ENCODE peak calls at places on chromosomes 2 and 18, in five cellular contexts. E is K562, Q is Peyer's patch, V is upper lobe of right lung, L is sigmoid colon. N is an unnamed sample.

GRCh38 chr2:54030814-54031213 is 60.0 kb upstream of the PSME4 start:
- DNase-seq in V (no peak), E (no peak), L (no peak), Q (no peak), N (no peak)

GRCh38 chr2:21381421-21381820 is 257.7 kb downstream of the TDRD15 start:
- DNase-seq in E (no peak), V (no peak), L (no peak), Q (no peak), N (no peak)

GRCh38 chr2:14427982-14428567 is 204.4 kb upstream of the LRATD1 start:
- DNase-seq in E (no peak), Q (no peak), L (no peak), V (no peak), N (no peak)

GRCh38 chr2:148021059-148021985 is at the start of gene MBD5:
- DNase-seq in L (peak), E (peak), Q (peak), V (peak), N (no peak)

GRCh38 chr18:75249672-75250470 is 39.3 kb downstream of the TSHZ1 start:
- DNase-seq in L (no peak), Q (no peak), V (no peak), E (peak), N (no peak)

GRCh38 chr2:195613922-195614321 is 43.1 kb upstream of the SLC39A10 start:
- DNase-seq in Q (no peak), V (no peak), L (no peak), E (peak), N (no peak)

GRCh38 chr2:223921204-223921603 is 23.9 kb downstream of the WDFY1 start:
- DNase-seq in L (no peak), E (no peak), V (no peak), Q (no peak), N (no peak)

GRCh38 chr2:230902180-230902899 is 22.7 kb downstream of the GPR55 start:
- DNase-seq in L (peak), Q (peak), V (peak), E (peak), N (peak)

GRCh38 chr18:24176727-24177416 is 38.0 kb downstream of the CABYR start:
- DNase-seq in E (peak), Q (peak), V (peak), L (peak), N (peak)

GRCh38 chr2:121285077-121285449 is at the start of gene TFCP2L1:
- DNase-seq in V (peak), Q (no peak), L (no peak), E (peak), N (no peak)

GRCh38 chr18:32450026-32450681 is 20.5 kb downstream of the GAREM1 start:
- DNase-seq in Q (no peak), E (no peak), L (no peak), V (no peak), N (no peak)

DNA sequence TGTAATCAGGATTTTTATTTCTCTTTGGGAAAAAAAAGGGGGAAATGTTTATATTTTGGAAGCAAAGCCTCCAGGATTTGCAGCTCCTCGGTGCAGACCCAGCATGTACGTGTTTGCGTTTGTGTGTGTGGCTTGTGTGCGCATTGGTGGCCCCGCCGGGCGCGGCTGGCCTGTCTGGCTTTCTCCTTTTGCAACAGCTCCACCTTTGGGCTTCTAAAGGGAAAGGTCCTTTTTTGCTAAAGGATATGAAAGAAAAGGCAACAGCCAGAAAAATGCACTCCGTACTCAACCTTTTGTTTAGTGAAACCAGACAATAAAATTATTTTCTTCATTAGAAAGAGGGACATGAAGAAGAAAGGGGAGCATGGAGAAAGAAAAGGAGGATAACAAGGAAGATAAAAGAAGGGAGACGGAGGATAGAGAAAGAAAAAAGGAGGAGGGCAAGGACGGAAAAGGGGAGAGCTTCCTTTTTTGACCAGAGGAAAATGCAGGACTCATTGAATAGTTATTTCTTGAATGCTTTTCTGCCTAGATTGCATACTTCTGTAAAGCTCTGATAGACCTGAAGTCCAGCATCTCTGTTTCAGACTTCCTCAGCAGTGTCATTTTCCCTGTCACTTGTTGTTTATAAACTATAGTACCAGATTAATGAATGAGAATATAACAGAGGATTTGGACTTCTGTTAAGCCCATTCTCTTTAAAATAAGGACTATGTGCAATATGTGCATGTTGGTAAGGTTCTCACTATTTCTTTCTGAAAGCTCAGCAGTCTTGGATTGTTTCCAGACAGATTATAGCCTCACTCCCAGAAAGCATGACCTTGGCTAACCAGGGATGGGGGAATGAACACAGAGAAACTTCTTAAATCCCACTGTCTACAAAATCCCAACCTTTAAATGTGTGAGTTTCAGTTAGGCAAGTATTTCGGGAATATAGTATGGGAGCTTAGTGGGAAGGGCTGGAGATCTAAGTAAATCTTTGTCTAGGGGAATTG is 563.1 kb upstream of the PIK3C3 start:
- DNase-seq in Q (no peak), V (peak), E (peak), L (no peak), N (no peak)
- TF ChIP-seq CTCF in Q (no peak), V (peak), E (peak), L (peak), N (no peak)

GRCh38 chr2:36545871-36546416 is 52.0 kb downstream of the FEZ2 start:
- DNase-seq in E (no peak), V (no peak), L (no peak), Q (no peak), N (no peak)
- TF ChIP-seq CTCF in E (no peak), V (no peak), L (no peak), Q (no peak), N (no peak)

DNA sequence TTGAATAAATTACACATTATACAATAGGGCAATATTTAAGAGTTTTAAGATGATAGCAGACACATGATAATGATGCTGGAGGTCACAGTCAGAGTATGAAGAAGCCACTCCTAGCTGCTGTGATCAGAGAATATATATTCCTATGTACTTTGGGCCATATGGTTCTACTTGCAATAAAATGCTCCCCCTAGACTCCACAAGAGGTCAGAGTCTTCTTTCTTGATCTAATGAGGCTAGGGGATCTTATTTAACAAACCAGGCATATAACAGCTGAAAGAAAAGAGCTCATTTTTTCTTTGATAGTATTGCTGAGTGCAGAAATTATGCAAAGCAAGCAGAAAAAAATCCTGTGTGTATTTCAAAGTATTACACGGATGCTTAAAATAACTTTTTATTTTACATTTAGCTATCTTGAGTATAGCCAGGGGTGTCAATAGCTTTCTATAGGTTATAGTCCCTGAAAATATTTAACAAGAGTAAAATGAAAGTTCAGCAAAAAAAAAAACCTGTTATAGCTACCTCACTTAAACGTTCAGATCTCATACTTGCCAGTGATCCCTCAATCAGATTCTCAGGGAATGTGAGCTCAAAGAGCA is 748.7 kb upstream of the CHAC2 start:
- DNase-seq in L (no peak), E (no peak), V (no peak), Q (no peak), N (no peak)
- TF ChIP-seq CTCF in L (no peak), E (no peak), V (no peak), Q (no peak), N (no peak)

GRCh38 chr18:45850021-45850420 is 24.5 kb downstream of the SIGLEC15 start:
- DNase-seq in L (no peak), V (no peak), Q (no peak), E (no peak), N (no peak)
- TF ChIP-seq CTCF in L (no peak), V (peak), Q (peak), E (peak), N (no peak)

DNA sequence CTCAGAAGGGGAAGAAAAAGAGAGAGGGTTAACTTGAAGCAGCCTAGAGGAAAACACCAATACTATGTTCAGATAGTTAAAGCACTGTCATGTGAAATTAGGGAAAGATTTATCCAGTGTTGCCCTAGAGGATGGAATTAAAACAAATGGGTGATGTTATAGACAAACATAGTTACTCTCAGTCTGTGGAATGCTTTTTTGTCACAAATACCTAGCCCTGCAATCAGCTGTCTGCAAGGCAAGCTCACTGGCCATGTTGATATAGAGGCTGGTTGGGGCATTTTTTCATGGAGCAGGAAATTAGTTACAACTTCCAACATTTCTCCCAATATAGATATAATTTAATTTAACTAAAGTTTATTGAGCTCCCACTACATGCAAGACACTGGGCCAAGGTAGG is 8.4 kb upstream of the RAB10 start:
- DNase-seq in L (no peak), V (no peak), E (no peak), Q (no peak), N (no peak)
- TF ChIP-seq CTCF in L (no peak), V (no peak), E (no peak), Q (no peak), N (no peak)

GRCh38 chr2:236309669-236310029 is 45.4 kb upstream of the ASB18 start:
- DNase-seq in L (no peak), V (no peak), E (peak), Q (no peak), N (no peak)
- TF ChIP-seq CTCF in L (peak), V (peak), E (peak), Q (peak), N (no peak)

DNA sequence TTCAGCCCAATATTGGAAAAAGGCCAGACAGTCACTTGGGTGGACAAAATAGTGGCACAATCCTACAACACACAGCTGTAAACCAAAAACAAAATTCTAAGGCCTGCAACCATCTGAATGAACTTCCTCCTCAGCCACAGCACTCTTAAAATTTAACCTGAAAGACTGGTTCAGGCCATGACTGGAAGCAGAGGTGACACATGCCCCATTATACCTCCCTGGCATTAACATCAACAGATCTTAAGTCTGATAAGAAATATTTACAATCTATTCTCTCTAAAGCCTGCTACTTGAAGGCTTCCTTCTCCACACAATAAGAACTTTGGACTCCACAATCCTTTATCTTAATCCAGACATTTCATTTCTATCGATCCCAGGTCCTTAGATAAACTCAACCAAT is 192.4 kb upstream of the LRP1B start:
- DNase-seq in V (no peak), L (no peak), E (no peak), Q (no peak), N (no peak)
- TF ChIP-seq CTCF in V (no peak), L (no peak), E (no peak), Q (no peak), N (no peak)

GRCh38 chr18:64409511-64409910 is 260.6 kb upstream of the LINC00305 start:
- DNase-seq in L (no peak), V (no peak), E (no peak), Q (no peak), N (no peak)
- TF ChIP-seq CTCF in L (no peak), V (peak), E (no peak), Q (peak), N (no peak)

GRCh38 chr18:80254971-80255500 is 7.7 kb upstream of the PARD6G start:
- DNase-seq in Q (no peak), L (no peak), E (no peak), V (no peak), N (no peak)
- TF ChIP-seq CTCF in Q (no peak), L (no peak), E (no peak), V (no peak), N (no peak)

GRCh38 chr2:175964195-175964594 is 37.9 kb downstream of the LNPK start:
- DNase-seq in V (no peak), Q (no peak), E (peak), L (no peak), N (no peak)
- TF ChIP-seq CTCF in V (peak), Q (peak), E (peak), L (no peak), N (no peak)

N was measured in activated B cell treated with CpG ODN at 0.5 μM for 24 hours.